ENCODE peak calls at places on chromosomes 12 and 14, in four cellular contexts. V, Z, L and P are unnamed samples.

GRCh38 chr12:50799908-50800307 is 36.0 kb downstream of the ATF1 start:
- DNase-seq in Z (no peak), L (no peak), V (peak; percentile 18), P (no peak)

GRCh38 chr12:56878010-56878339 is 56.2 kb downstream of the SDR9C7 start:
- DNase-seq in V (no peak), Z (no peak), L (no peak), P (no peak)

GRCh38 chr14:32384464-32384863 is 55.4 kb downstream of the AKAP6 start:
- DNase-seq in Z (no peak), L (no peak), V (no peak), P (no peak)

GRCh38 chr12:101490286-101490920 is 15.3 kb downstream of the SPIC start:
- DNase-seq in L (no peak), Z (peak; percentile 57), V (peak; percentile 9), P (peak; percentile 36)

GRCh38 chr12:84842406-84843013 is 70.1 kb downstream of the SLC6A15 start:
- DNase-seq in Z (no peak), L (no peak), V (peak; percentile 22), P (no peak)

GRCh38 chr12:53295891-53296219 is 513 bp downstream of the PFDN5 start:
- DNase-seq in Z (no peak), V (no peak), L (no peak), P (no peak)

GRCh38 chr12:77214136-77214535 is 148.8 kb upstream of the E2F7 start:
- DNase-seq in Z (no peak), V (no peak), L (no peak), P (no peak)

GRCh38 chr12:113470871-113471618 is 626 bp downstream of the LHX5 start:
- DNase-seq in Z (no peak), L (no peak), V (no peak), P (no peak)

GRCh38 chr12:15837141-15837781 is 44.9 kb upstream of the STRAP start:
- DNase-seq in V (no peak), Z (no peak), L (no peak), P (no peak)

GRCh38 chr12:46938071-46938678 is 112.4 kb upstream of the SLC38A4 start:
- DNase-seq in Z (no peak), L (peak; percentile 25), V (no peak), P (no peak)

GRCh38 chr12:132386926-132387497 is 57.6 kb upstream of the GALNT9 start:
- DNase-seq in L (peak; percentile 10), V (no peak), Z (no peak), P (no peak)

GRCh38 chr12:81300454-81300853 is 222.6 kb downstream of the ACSS3 start:
- DNase-seq in V (no peak), L (no peak), Z (no peak), P (no peak)

GRCh38 chr12:78584695-78585094 is 279.9 kb upstream of the SYT1 start:
- DNase-seq in V (no peak), Z (no peak), L (no peak), P (no peak)

GRCh38 chr12:103705927-103706326 is 118.9 kb downstream of the STAB2 start:
- DNase-seq in Z (no peak), L (no peak), V (peak; percentile 28), P (no peak)

GRCh38 chr14:73567365-73567764 is 1.6 kb upstream of the ACOT2 start:
- DNase-seq in Z (no peak), V (no peak), L (no peak), P (no peak)

GRCh38 chr12:6904280-6905276 is at the start of gene LRRC23:
- DNase-seq in Z (peak; percentile 99), V (peak; percentile 98), L (peak; percentile 96), P (peak; percentile 97)

GRCh38 chr14:24741871-24742270 is 107.9 kb upstream of the GZMB start:
- DNase-seq in V (no peak), Z (no peak), L (no peak), P (no peak)

GRCh38 chr14:29687071-29687765 is 240.4 kb downstream of the PRKD1 start:
- DNase-seq in V (no peak), Z (no peak), L (no peak), P (no peak)

GRCh38 chr14:91229743-91230200 is 14.7 kb downstream of the GPR68 start:
- DNase-seq in V (no peak), L (no peak), Z (peak; percentile 48), P (no peak)

GRCh38 chr12:104565606-104566243 is 109.0 kb downstream of the CHST11 start:
- DNase-seq in Z (no peak), L (no peak), V (no peak), P (no peak)

GRCh38 chr12:32053881-32054624 is 52.6 kb upstream of the BICD1 start:
- DNase-seq in V (no peak), L (no peak), Z (no peak), P (no peak)

GRCh38 chr12:128818065-128819022 is 5.4 kb downstream of the SLC15A4 start:
- DNase-seq in Z (no peak), V (no peak), L (no peak), P (no peak)

GRCh38 chr12:27270148-27270547 is 26.1 kb downstream of the STK38L start:
- DNase-seq in V (no peak), L (no peak), Z (no peak), P (no peak)

GRCh38 chr12:81329088-81329487 is 251.2 kb downstream of the ACSS3 start:
- DNase-seq in L (no peak), Z (no peak), V (no peak), P (no peak)

GRCh38 chr12:32155911-32156585 is 49.4 kb downstream of the BICD1 start:
- DNase-seq in Z (no peak), L (no peak), V (no peak), P (no peak)

GRCh38 chr12:128969480-128970055 is 116.3 kb downstream of the GLT1D1 start:
- DNase-seq in L (peak; percentile 60), Z (peak; percentile 20), V (peak; percentile 10), P (no peak)

GRCh38 chr12:47881826-47882427 is 22.9 kb downstream of the VDR start:
- DNase-seq in L (no peak), V (no peak), Z (no peak), P (no peak)

GRCh38 chr14:52703225-52703624 is 3.8 kb upstream of the PSMC6 start:
- DNase-seq in Z (peak; percentile 54), V (no peak), L (peak; percentile 46), P (peak; percentile 38)

GRCh38 chr14:56118611-56119181 is 485 bp downstream of the PELI2 start:
- DNase-seq in Z (peak; percentile 26), V (no peak), L (peak; percentile 68), P (peak; percentile 22)

GRCh38 chr12:25960176-25960575 is 1.7 kb downstream of the RASSF8 start:
- DNase-seq in V (peak; percentile 12), Z (no peak), L (no peak), P (no peak)

GRCh38 chr12:25960926-25961325 is 2.4 kb downstream of the RASSF8 start:
- DNase-seq in Z (no peak), V (no peak), L (no peak), P (no peak)

GRCh38 chr12:25957898-25958253 is 606 bp upstream of the RASSF8 start:
- DNase-seq in L (no peak), V (peak; percentile 27), Z (no peak), P (no peak)

GRCh38 chr12:25958254-25959068 is at the start of gene RASSF8:
- DNase-seq in Z (peak; percentile 62), L (peak; percentile 82), V (peak; percentile 53), P (peak; percentile 68)

DNA sequence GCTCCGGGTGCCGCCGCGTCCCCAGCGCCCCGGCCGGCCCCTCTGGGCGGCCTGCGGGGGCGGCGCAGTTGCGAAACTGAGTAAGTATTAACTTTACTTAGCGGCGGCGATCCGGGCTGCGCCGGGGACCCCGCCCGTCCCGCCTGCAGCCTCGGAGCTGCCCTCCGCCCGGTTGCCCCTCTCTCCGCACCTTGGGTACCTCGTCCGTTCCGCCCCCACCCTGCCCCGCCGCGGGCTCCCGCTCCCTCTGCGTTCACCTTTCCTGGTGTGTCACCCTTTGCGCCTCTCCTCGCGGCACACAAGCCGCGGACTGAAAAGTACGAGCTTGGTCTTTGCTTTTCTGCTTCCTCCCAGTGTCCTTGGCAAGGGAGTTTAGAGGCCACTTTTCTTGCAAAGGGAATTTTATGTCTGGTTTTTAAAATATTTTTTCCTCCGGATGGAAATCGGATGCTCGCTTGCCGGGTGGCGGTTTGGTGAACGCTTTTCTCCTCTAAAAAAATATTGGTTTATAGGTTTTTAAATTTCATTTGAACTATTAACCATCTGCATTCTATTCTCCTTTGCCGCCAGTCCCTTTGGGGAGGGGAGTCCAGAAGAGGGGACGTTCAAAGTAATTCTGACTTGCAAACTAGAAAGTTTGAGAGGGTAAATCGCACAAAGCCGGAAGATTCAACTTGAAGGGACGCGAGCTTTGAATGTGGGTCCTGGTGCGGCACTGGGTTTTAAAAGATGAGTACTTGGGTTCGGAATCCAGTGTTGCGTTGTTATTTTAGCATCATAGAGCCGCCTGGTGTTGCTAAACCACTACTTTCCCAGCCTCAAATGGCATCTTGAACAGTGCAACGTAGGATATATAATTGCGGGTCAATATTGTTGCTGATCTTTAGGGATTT is 833 bp downstream of the RASSF8 start:
- DNase-seq in V (peak; percentile 21), Z (peak; percentile 31), L (peak; percentile 70), P (peak; percentile 40)
- TF ChIP-seq POLR2A in V (no peak), Z (peak; percentile 47), L (no peak), P (no peak)

GRCh38 chr12:22626429-22626828 is 1.5 kb downstream of the ETNK1 start:
- DNase-seq in L (no peak), V (no peak), Z (no peak), P (peak; percentile 28)

GRCh38 chr12:22627351-22627750 is 2.4 kb downstream of the ETNK1 start:
- DNase-seq in V (no peak), Z (no peak), L (no peak), P (no peak)

GRCh38 chr12:22625671-22626251 is 790 bp downstream of the ETNK1 start:
- DNase-seq in Z (peak; percentile 43), V (peak; percentile 33), L (peak; percentile 44), P (peak; percentile 38)

GRCh38 chr12:22624573-22624907 is 431 bp upstream of the ETNK1 start:
- DNase-seq in V (peak; percentile 13), L (no peak), Z (no peak), P (no peak)

DNA sequence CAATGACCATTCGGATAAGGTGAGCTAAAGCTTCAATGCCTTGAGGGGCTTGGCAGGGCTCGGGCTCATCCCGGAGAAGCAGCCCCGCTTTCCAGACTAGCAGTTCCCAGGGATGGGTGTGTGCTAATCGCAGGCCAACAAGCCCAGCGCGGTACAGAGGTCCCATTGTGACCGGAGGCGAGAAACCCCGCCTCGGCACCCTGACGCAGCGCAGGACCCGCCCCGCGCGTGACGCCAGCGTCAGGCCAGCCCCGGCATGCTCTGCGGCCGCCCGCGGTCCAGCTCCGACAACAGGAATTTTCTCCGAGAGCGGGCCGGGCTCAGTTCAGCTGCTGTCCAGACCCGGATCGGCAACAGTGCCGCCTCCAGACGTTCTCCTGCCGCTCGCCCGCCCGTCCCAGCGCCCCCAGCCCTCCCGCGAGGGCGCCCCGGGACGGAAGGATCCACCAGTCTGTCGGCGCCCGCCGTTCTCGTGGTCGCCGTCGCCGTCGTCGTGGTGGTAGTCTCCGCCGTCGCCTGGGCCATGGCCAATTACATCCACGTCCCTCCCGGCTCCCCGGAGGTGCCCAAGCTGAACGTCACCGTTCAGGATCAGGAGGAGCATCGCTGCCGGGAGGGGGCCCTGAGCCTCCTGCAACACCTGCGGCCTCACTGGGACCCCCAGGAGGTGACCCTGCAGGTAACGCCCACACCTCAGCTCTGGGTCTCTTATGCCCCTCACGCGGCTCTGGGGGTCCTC is at the start of gene ETNK1:
- DNase-seq in L (peak; percentile 97), V (peak; percentile 80), Z (peak; percentile 97), P (peak; percentile 97)
- TF ChIP-seq POLR2A in L (peak; percentile 96), V (peak; percentile 89), Z (peak; percentile 98), P (peak; percentile 99)

GRCh38 chr12:122282066-122282465 is 15.8 kb upstream of the VPS33A start:
- DNase-seq in V (no peak), Z (no peak), L (no peak), P (no peak)

GRCh38 chr12:122275459-122275858 is 9.2 kb upstream of the VPS33A start:
- DNase-seq in L (no peak), V (no peak), Z (no peak), P (no peak)

GRCh38 chr12:122276242-122276641 is 9.9 kb upstream of the VPS33A start:
- DNase-seq in Z (no peak), L (no peak), V (no peak), P (no peak)
- TF ChIP-seq POLR2A in Z (no peak), L (no peak), V (no peak), P (no peak)

GRCh38 chr12:43805857-43806736 is at the start of gene TWF1:
- DNase-seq in L (peak; percentile 90), V (peak; percentile 73), Z (peak; percentile 92), P (peak; percentile 84)
- TF ChIP-seq POLR2A in L (peak; percentile 92), V (peak; percentile 78), Z (peak; percentile 79), P (peak; percentile 50)